ENCODE peak calls at places on chromosomes 5 and 9, in seven cellular contexts. G is COLO829; V is mammary epithelial cell; S is NAMALWA; B is activated CD4-positive, CD25-positive, alpha-beta regulatory T cell treated with anti-CD3 and anti-CD28 coated beads, Interleukin-2, amount 50 U/mL, for 16 hours; J is colonic mucosa; Y is retina. X is an unnamed sample.

GRCh38 chr9:137192859-137193258 is 4.4 kb downstream of the SSNA1 start:
- DNase-seq in G (no peak), V (no peak), S (no peak), B (no peak), J (no peak), Y (no peak), X (no peak)

GRCh38 chr5:141951341-141951781 is 6.6 kb downstream of the PCDH12 start:
- DNase-seq in G (no peak), V (no peak), S (peak; percentile 68), B (no peak), J (no peak), Y (no peak), X (no peak)

GRCh38 chr9:6590772-6591384 is 54.7 kb downstream of the GLDC start:
- DNase-seq in G (no peak), V (no peak), S (no peak), B (no peak), J (no peak), Y (no peak), X (peak; percentile 18)

GRCh38 chr5:1823381-1824034 is 22.3 kb downstream of the NDUFS6 start:
- DNase-seq in G (no peak), V (no peak), S (no peak), B (no peak), J (no peak), Y (no peak), X (no peak)

GRCh38 chr5:75435101-75435500 is 76.3 kb downstream of the CERT1 start:
- DNase-seq in G (no peak), V (no peak), S (no peak), B (no peak), J (no peak), Y (no peak), X (no peak)

GRCh38 chr5:160048131-160048530 is 39.2 kb downstream of the TTC1 start:
- DNase-seq in G (no peak), V (no peak), S (no peak), B (no peak), J (no peak), Y (no peak), X (no peak)

GRCh38 chr9:116088396-116088795 is 65.2 kb upstream of the PAPPA start:
- DNase-seq in G (no peak), V (no peak), S (no peak), B (no peak), J (no peak), Y (no peak), X (no peak)

GRCh38 chr5:134948929-134949328 is 18.8 kb upstream of the CATSPER3 start:
- DNase-seq in G (no peak), V (peak; percentile 5), S (no peak), B (no peak), J (peak; percentile 21), Y (no peak), X (no peak)

GRCh38 chr9:4126184-4126865 is 173.5 kb downstream of the GLIS3 start:
- DNase-seq in G (no peak), V (peak; percentile 72), S (no peak), B (no peak), J (no peak), Y (no peak), X (no peak)

GRCh38 chr5:134176523-134177196 is at the start of gene SKP1:
- DNase-seq in G (peak; percentile 40), V (peak; percentile 84), S (peak; percentile 90), B (peak; percentile 73), J (peak; percentile 87), Y (peak; percentile 95), X (peak; percentile 68)

GRCh38 chr9:21244841-21245240 is 5.0 kb upstream of the IFNA14 start:
- DNase-seq in G (no peak), V (no peak), S (no peak), B (no peak), J (no peak), Y (no peak), X (no peak)

GRCh38 chr5:146041180-146041789 is 64.1 kb downstream of the PLAC8L1 start:
- DNase-seq in G (no peak), V (no peak), S (peak; percentile 46), B (no peak), J (no peak), Y (no peak), X (no peak)